ENCODE peak calls at places on chromosome 4, in nine cellular contexts. L, X, B, A, M, S, T, W and E are unnamed samples.

GRCh38 chr4:111228396-111228795 is 605.5 kb upstream of the PITX2 start:
- DNase-seq in A (peak), T (no peak), W (no peak), M (no peak), S (no peak), L (no peak), X (no peak), B (no peak), E (no peak)

GRCh38 chr4:102076622-102077021 is 268.7 kb downstream of the SLC39A8 start:
- DNase-seq in B (no peak), T (no peak), L (no peak), X (no peak), W (no peak), A (no peak), M (no peak), S (no peak), E (no peak)

GRCh38 chr4:182929296-182929695 is 12.1 kb upstream of the DCTD start:
- DNase-seq in L (peak), X (peak), B (no peak), M (no peak), W (no peak), S (no peak), T (no peak), A (peak), E (peak)

GRCh38 chr4:109576462-109576861 is 16.4 kb downstream of the MCUB start:
- DNase-seq in X (no peak), S (no peak), T (no peak), A (peak), B (no peak), W (no peak), M (no peak), L (peak), E (peak)

GRCh38 chr4:100106982-100107381 is 83.3 kb downstream of the DDIT4L start:
- DNase-seq in A (no peak), L (no peak), B (no peak), T (no peak), X (no peak), S (no peak), W (peak), M (peak), E (no peak)

GRCh38 chr4:166014411-166014810 is 141.4 kb downstream of the TLL1 start:
- DNase-seq in W (no peak), T (no peak), X (no peak), S (no peak), L (no peak), A (no peak), B (no peak), M (no peak), E (no peak)

GRCh38 chr4:126995235-126995634 is 637.5 kb upstream of the INTU start:
- DNase-seq in W (no peak), L (no peak), M (no peak), A (no peak), B (no peak), S (no peak), X (no peak), T (no peak), E (no peak)

GRCh38 chr4:9735515-9735914 is 45.9 kb upstream of the DRD5 start:
- DNase-seq in L (no peak), S (no peak), M (no peak), T (no peak), W (no peak), A (no peak), B (no peak), X (no peak), E (no peak)

GRCh38 chr4:170700064-170700463 is 610.3 kb upstream of the AADAT start:
- DNase-seq in X (no peak), L (no peak), A (no peak), B (no peak), S (no peak), T (no peak), W (no peak), M (no peak), E (no peak)

GRCh38 chr4:188534917-188535316 is 395.7 kb downstream of the TRIML1 start:
- DNase-seq in T (no peak), S (no peak), B (no peak), X (no peak), A (no peak), W (no peak), L (no peak), M (no peak), E (no peak)

GRCh38 chr4:123555500-123556273 is 159.1 kb downstream of the SPRY1 start:
- DNase-seq in T (no peak), X (peak), A (peak), B (no peak), S (peak), M (no peak), L (peak), W (no peak), E (peak)

GRCh38 chr4:6591781-6592180 is 16.8 kb downstream of the MAN2B2 start:
- DNase-seq in A (no peak), M (peak), L (no peak), T (no peak), S (no peak), W (no peak), B (no peak), X (no peak), E (no peak)

GRCh38 chr4:16140520-16141249 is 56.9 kb upstream of the PROM1 start:
- DNase-seq in L (peak), T (no peak), B (no peak), A (peak), W (no peak), S (peak), M (no peak), X (peak), E (peak)

GRCh38 chr4:83323136-83323535 is 11.5 kb downstream of the HPSE start:
- DNase-seq in S (no peak), X (no peak), L (no peak), W (no peak), B (no peak), A (no peak), T (no peak), M (no peak), E (no peak)

GRCh38 chr4:83326546-83326945 is 8.1 kb downstream of the HPSE start:
- DNase-seq in L (no peak), W (no peak), T (no peak), A (no peak), X (no peak), M (no peak), B (no peak), S (no peak), E (no peak)

GRCh38 chr4:83331959-83332358 is 2.7 kb downstream of the HPSE start:
- DNase-seq in A (no peak), M (no peak), S (no peak), L (no peak), B (no peak), X (no peak), T (no peak), W (no peak), E (no peak)

GRCh38 chr4:83329521-83330105 is 5.0 kb downstream of the HPSE start:
- DNase-seq in M (no peak), A (peak), L (no peak), T (no peak), B (no peak), X (no peak), W (no peak), S (no peak), E (peak)

DNA sequence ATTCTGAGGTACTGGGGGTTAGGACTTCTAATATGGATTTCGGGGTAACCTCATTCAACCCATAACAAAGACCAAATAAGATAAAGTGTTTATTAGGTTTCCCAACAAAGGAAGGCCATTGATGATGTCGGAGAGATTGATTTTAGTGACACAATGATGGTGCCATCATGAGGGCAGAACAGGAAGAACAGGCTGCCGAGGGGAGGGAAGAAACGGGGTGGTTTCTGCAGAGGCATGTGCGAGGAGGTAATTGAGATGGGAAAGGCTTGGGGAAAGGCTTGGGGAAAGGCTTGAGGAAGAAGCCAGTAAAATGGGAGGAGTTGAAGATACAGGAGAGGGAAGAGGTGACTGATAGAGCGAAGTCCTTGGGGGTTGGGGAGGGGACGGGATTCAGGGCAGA is 6.2 kb downstream of the HPSE start:
- DNase-seq in T (no peak), M (no peak), B (no peak), W (no peak), L (no peak), A (no peak), X (no peak), S (no peak), E (no peak)
- TF ChIP-seq CTCF in T (no peak), M (peak), B (no peak), W (no peak), L (no peak), A (peak), X (no peak), S (no peak), E (no peak)

DNA sequence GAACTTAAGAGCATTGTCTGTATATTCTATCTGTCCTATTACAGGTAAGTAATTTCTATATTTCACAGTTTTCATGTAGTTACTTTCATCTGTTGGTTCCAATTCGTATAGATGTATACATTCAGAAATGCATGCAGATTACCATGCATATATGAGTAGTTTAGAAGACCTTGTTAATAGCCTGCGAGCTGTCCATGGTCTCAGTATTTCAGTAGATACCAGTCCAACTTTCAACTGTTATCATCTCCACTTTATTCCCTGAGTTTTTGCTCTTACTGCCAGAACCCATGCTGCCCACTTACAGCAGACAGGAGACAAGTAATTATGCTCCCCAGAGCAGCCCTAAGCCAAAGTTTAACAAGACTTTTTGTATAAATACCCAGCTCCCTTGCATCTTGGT is 37.7 kb downstream of the VEGFC start:
- DNase-seq in B (no peak), X (no peak), W (no peak), A (no peak), S (no peak), T (no peak), M (no peak), L (no peak), E (no peak)
- TF ChIP-seq CTCF in B (no peak), X (no peak), W (no peak), A (no peak), S (no peak), T (no peak), M (no peak), L (no peak), E (no peak)

DNA sequence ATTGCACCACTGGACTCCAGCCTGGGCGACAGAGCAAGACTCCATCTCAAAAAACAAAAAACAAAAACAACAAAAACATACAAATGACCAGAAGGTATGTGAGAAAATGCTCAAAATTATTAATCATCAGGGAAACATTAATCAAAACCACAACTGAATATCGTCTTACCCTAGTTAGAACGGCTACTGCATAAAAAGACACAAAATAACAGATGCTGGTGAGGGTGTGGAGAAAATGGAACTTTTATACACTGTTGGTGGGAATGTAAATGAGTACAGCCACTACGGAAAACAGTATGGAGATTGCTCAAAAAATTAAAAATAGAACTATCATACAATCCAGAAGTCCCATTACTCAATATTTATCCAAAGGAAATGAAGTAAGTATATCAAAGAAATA is 27.4 kb downstream of the IQCM start:
- DNase-seq in L (no peak), W (no peak), S (no peak), M (no peak), X (no peak), B (no peak), T (no peak), A (no peak), E (no peak)
- TF ChIP-seq CTCF in L (no peak), W (no peak), S (no peak), M (no peak), X (no peak), B (no peak), T (no peak), A (no peak), E (no peak)

GRCh38 chr4:48470570-48470969 is 12.6 kb upstream of the SLC10A4 start:
- DNase-seq in W (no peak), A (no peak), T (no peak), B (no peak), S (no peak), L (no peak), M (no peak), X (no peak), E (no peak)
- TF ChIP-seq CTCF in W (no peak), A (no peak), T (no peak), B (no peak), S (no peak), L (no peak), M (no peak), X (no peak), E (no peak)